ENCODE peak calls at places on chromosomes 1 and 21, in four cellular contexts. X, Z, W and P are unnamed samples.

GRCh38 chr1:62397301-62397700 is 39.5 kb upstream of the USP1 start:
- DNase-seq in X (no peak), Z (no peak), W (peak; percentile 60), P (no peak)

GRCh38 chr1:112247971-112248370 is 148.0 kb upstream of the CTTNBP2NL start:
- DNase-seq in X (no peak), Z (no peak), W (no peak), P (no peak)

GRCh38 chr1:36528361-36529349 is 45.9 kb upstream of the CSF3R start:
- DNase-seq in X (no peak), Z (no peak), W (no peak), P (peak; percentile 27)

GRCh38 chr21:31526040-31526439 is 133.5 kb upstream of the SOD1 start:
- DNase-seq in X (no peak), Z (no peak), W (peak; percentile 37), P (no peak)

GRCh38 chr1:179816196-179816960 is 61.2 kb downstream of the TOR1AIP2 start:
- DNase-seq in X (peak; percentile 5), Z (no peak), W (no peak), P (peak; percentile 76)

GRCh38 chr1:191368891-191369654 is 789.2 kb upstream of the RGS18 start:
- DNase-seq in X (no peak), Z (no peak), W (no peak), P (no peak)

GRCh38 chr21:34846601-34847112 is 177.9 kb downstream of the CLIC6 start:
- DNase-seq in X (peak; percentile 79), Z (no peak), W (peak; percentile 87), P (no peak)

GRCh38 chr1:155099331-155099730 is 20.7 kb downstream of the EFNA3 start:
- DNase-seq in X (no peak), Z (no peak), W (no peak), P (no peak)

GRCh38 chr1:37947364-37947763 is 511 bp upstream of the INPP5B start:
- DNase-seq in X (no peak), Z (no peak), W (no peak), P (no peak)

GRCh38 chr1:18144062-18144461 is 36.5 kb downstream of the IGSF21 start:
- DNase-seq in X (no peak), Z (no peak), W (no peak), P (no peak)

GRCh38 chr1:97989094-97989680 is 68.4 kb upstream of the DPYD start:
- DNase-seq in X (no peak), Z (no peak), W (peak; percentile 58), P (no peak)

GRCh38 chr21:40143822-40144525 is 276.7 kb downstream of the PCP4 start:
- DNase-seq in X (peak; percentile 30), Z (peak; percentile 37), W (peak; percentile 33), P (peak; percentile 42)

GRCh38 chr1:181043025-181043880 is 9.5 kb downstream of the MR1 start:
- DNase-seq in X (no peak), Z (no peak), W (peak; percentile 65), P (no peak)

GRCh38 chr1:176142973-176143372 is 64.1 kb downstream of the COP1 start:
- DNase-seq in X (no peak), Z (no peak), W (no peak), P (no peak)

GRCh38 chr1:92736395-92736794 is 48.5 kb downstream of the EVI5 start:
- DNase-seq in X (no peak), Z (no peak), W (peak; percentile 15), P (peak; percentile 39)

GRCh38 chr1:44785501-44786137 is 2.4 kb downstream of the BEST4 start:
- DNase-seq in X (no peak), Z (no peak), W (no peak), P (no peak)

GRCh38 chr1:109080441-109081082 is 4.8 kb upstream of the TAF13 start:
- DNase-seq in X (no peak), Z (no peak), W (no peak), P (no peak)

GRCh38 chr1:244150071-244150470 is 99.0 kb downstream of the ZBTB18 start:
- DNase-seq in X (no peak), Z (no peak), W (no peak), P (no peak)